ENCODE peak calls at places on chromosome 3, in eight cellular contexts. One of them, this sample, is unnamed.

GRCh38 chr3:55454611-55455010 is 32.5 kb downstream of the WNT5A start:
- DNase-seq in GM20000: no peak
- DNase-seq in B cell: no peak
- DNase-seq in NCI-H748 treated with DMSO at 0.1 percent for 48 hours: no peak
- DNase-seq in activated T-cell treated with anti-CD3 and anti-CD28 coated beads for 1 hour: no peak
- DNase-seq in KBM-7: no peak
- DNase-seq in GF-D8: no peak
- DNase-seq in T-cell: no peak
- DNase-seq in this sample: no peak

GRCh38 chr3:186108941-186109865 is at the start of gene ETV5:
- DNase-seq in GM20000: peak; percentile 98
- DNase-seq in KBM-7: peak; percentile 100
- DNase-seq in T-cell: peak; percentile 89
- DNase-seq in NCI-H748 treated with DMSO at 0.1 percent for 48 hours: peak; percentile 85
- DNase-seq in activated T-cell treated with anti-CD3 and anti-CD28 coated beads for 1 hour: peak; percentile 69
- DNase-seq in B cell: peak; percentile 96
- DNase-seq in GF-D8: peak; percentile 98
- DNase-seq in this sample: peak; percentile 82

GRCh38 chr3:45906681-45907220 is 20.4 kb downstream of the CCR9 start:
- DNase-seq in GM20000: no peak
- DNase-seq in GF-D8: no peak
- DNase-seq in T-cell: no peak
- DNase-seq in KBM-7: no peak
- DNase-seq in B cell: peak; percentile 35
- DNase-seq in NCI-H748 treated with DMSO at 0.1 percent for 48 hours: no peak
- DNase-seq in activated T-cell treated with anti-CD3 and anti-CD28 coated beads for 1 hour: no peak
- DNase-seq in this sample: no peak

GRCh38 chr3:195075941-195076875 is 194.8 kb downstream of the XXYLT1 start:
- DNase-seq in GM20000: no peak
- DNase-seq in NCI-H748 treated with DMSO at 0.1 percent for 48 hours: no peak
- DNase-seq in GF-D8: no peak
- DNase-seq in activated T-cell treated with anti-CD3 and anti-CD28 coated beads for 1 hour: no peak
- DNase-seq in KBM-7: no peak
- DNase-seq in B cell: peak; percentile 37
- DNase-seq in T-cell: no peak
- DNase-seq in this sample: no peak

GRCh38 chr3:149599236-149599635 is 58.6 kb downstream of the WWTR1 start:
- DNase-seq in activated T-cell treated with anti-CD3 and anti-CD28 coated beads for 1 hour: no peak
- DNase-seq in GM20000: no peak
- DNase-seq in NCI-H748 treated with DMSO at 0.1 percent for 48 hours: no peak
- DNase-seq in GF-D8: no peak
- DNase-seq in KBM-7: no peak
- DNase-seq in B cell: no peak
- DNase-seq in T-cell: no peak
- DNase-seq in this sample: no peak

GRCh38 chr3:47251689-47252088 is 30.9 kb downstream of the KIF9 start:
- DNase-seq in activated T-cell treated with anti-CD3 and anti-CD28 coated beads for 1 hour: no peak
- DNase-seq in KBM-7: peak; percentile 9
- DNase-seq in NCI-H748 treated with DMSO at 0.1 percent for 48 hours: no peak
- DNase-seq in T-cell: no peak
- DNase-seq in B cell: no peak
- DNase-seq in GM20000: no peak
- DNase-seq in GF-D8: no peak
- DNase-seq in this sample: no peak

GRCh38 chr3:12508316-12508715 is 24.0 kb downstream of the TSEN2 start:
- DNase-seq in B cell: no peak
- DNase-seq in NCI-H748 treated with DMSO at 0.1 percent for 48 hours: no peak
- DNase-seq in activated T-cell treated with anti-CD3 and anti-CD28 coated beads for 1 hour: no peak
- DNase-seq in T-cell: no peak
- DNase-seq in GF-D8: no peak
- DNase-seq in KBM-7: no peak
- DNase-seq in GM20000: no peak
- DNase-seq in this sample: no peak

GRCh38 chr3:122510878-122511481 is 3.8 kb downstream of the KPNA1 start:
- DNase-seq in T-cell: no peak
- DNase-seq in KBM-7: no peak
- DNase-seq in B cell: no peak
- DNase-seq in GM20000: no peak
- DNase-seq in GF-D8: no peak
- DNase-seq in NCI-H748 treated with DMSO at 0.1 percent for 48 hours: no peak
- DNase-seq in activated T-cell treated with anti-CD3 and anti-CD28 coated beads for 1 hour: no peak
- DNase-seq in this sample: no peak

GRCh38 chr3:51268132-51268531 is 117.0 kb upstream of the MANF start:
- DNase-seq in B cell: no peak
- DNase-seq in KBM-7: no peak
- DNase-seq in NCI-H748 treated with DMSO at 0.1 percent for 48 hours: no peak
- DNase-seq in T-cell: no peak
- DNase-seq in GM20000: no peak
- DNase-seq in activated T-cell treated with anti-CD3 and anti-CD28 coated beads for 1 hour: no peak
- DNase-seq in GF-D8: no peak
- DNase-seq in this sample: no peak

GRCh38 chr3:39639344-39640236 is 169.8 kb upstream of the MYRIP start:
- DNase-seq in activated T-cell treated with anti-CD3 and anti-CD28 coated beads for 1 hour: no peak
- DNase-seq in T-cell: no peak
- DNase-seq in GF-D8: peak; percentile 25
- DNase-seq in B cell: no peak
- DNase-seq in KBM-7: peak; percentile 11
- DNase-seq in GM20000: no peak
- DNase-seq in NCI-H748 treated with DMSO at 0.1 percent for 48 hours: no peak
- DNase-seq in this sample: no peak

GRCh38 chr3:17140670-17141505 is 256.1 kb downstream of the PLCL2 start:
- DNase-seq in NCI-H748 treated with DMSO at 0.1 percent for 48 hours: no peak
- DNase-seq in activated T-cell treated with anti-CD3 and anti-CD28 coated beads for 1 hour: no peak
- DNase-seq in GM20000: no peak
- DNase-seq in KBM-7: no peak
- DNase-seq in B cell: no peak
- DNase-seq in GF-D8: no peak
- DNase-seq in T-cell: no peak
- DNase-seq in this sample: no peak

GRCh38 chr3:49813497-49814174 is at the start of gene UBA7:
- DNase-seq in activated T-cell treated with anti-CD3 and anti-CD28 coated beads for 1 hour: no peak
- DNase-seq in GM20000: peak; percentile 82
- DNase-seq in NCI-H748 treated with DMSO at 0.1 percent for 48 hours: no peak
- DNase-seq in GF-D8: peak; percentile 36
- DNase-seq in B cell: peak; percentile 46
- DNase-seq in KBM-7: peak; percentile 73
- DNase-seq in T-cell: no peak
- DNase-seq in this sample: no peak

GRCh38 chr3:149603126-149604074 is 54.4 kb downstream of the WWTR1 start:
- DNase-seq in KBM-7: no peak
- DNase-seq in activated T-cell treated with anti-CD3 and anti-CD28 coated beads for 1 hour: no peak
- DNase-seq in GM20000: no peak
- DNase-seq in GF-D8: no peak
- DNase-seq in T-cell: no peak
- DNase-seq in B cell: no peak
- DNase-seq in NCI-H748 treated with DMSO at 0.1 percent for 48 hours: no peak
- DNase-seq in this sample: no peak

GRCh38 chr3:12766541-12766940 is 7.5 kb upstream of the TMEM40 start:
- DNase-seq in GM20000: no peak
- DNase-seq in B cell: no peak
- DNase-seq in NCI-H748 treated with DMSO at 0.1 percent for 48 hours: no peak
- DNase-seq in activated T-cell treated with anti-CD3 and anti-CD28 coated beads for 1 hour: no peak
- DNase-seq in T-cell: no peak
- DNase-seq in KBM-7: no peak
- DNase-seq in GF-D8: no peak
- DNase-seq in this sample: no peak

GRCh38 chr3:193040836-193041672 is 123.4 kb upstream of the MB21D2 start:
- DNase-seq in NCI-H748 treated with DMSO at 0.1 percent for 48 hours: peak; percentile 9
- DNase-seq in T-cell: no peak
- DNase-seq in B cell: no peak
- DNase-seq in activated T-cell treated with anti-CD3 and anti-CD28 coated beads for 1 hour: no peak
- DNase-seq in GM20000: peak; percentile 52
- DNase-seq in GF-D8: no peak
- DNase-seq in KBM-7: peak; percentile 58
- DNase-seq in this sample: no peak